ENCODE peak calls at places on chromosomes 2 and 18, in four cellular contexts. B is K562, J is SK-N-SH, Z is WTC11. N is an unnamed sample.

GRCh38 chr2:119650206-119650605 is 28.8 kb upstream of the TMEM177 start:
- DNase-seq in J (no peak), Z (no peak), B (no peak), N (no peak)

GRCh38 chr2:11647834-11648600 is 22.0 kb downstream of the NTSR2 start:
- DNase-seq in J (no peak), B (no peak), Z (no peak), N (no peak)

GRCh38 chr2:234278556-234279286 is 218.2 kb downstream of the ARL4C start:
- DNase-seq in J (no peak), B (no peak), Z (no peak), N (no peak)

GRCh38 chr2:192957425-192957824 is 762.7 kb upstream of the TMEFF2 start:
- DNase-seq in B (no peak), Z (no peak), J (no peak), N (no peak)

GRCh38 chr2:102226612-102227351 is 40.0 kb downstream of the IL1RL2 start:
- DNase-seq in J (no peak), B (no peak), Z (no peak), N (no peak)

GRCh38 chr2:216316743-216317142 is 55.5 kb downstream of the MARCHF4 start:
- DNase-seq in J (no peak), Z (no peak), B (no peak), N (no peak)

GRCh38 chr2:392181-392920 is 104.5 kb upstream of the ALKAL2 start:
- DNase-seq in B (no peak), Z (no peak), J (no peak), N (no peak)

GRCh38 chr2:112482309-112483046 is 522 bp downstream of the TTL start:
- DNase-seq in J (peak; percentile 77), Z (peak; percentile 39), B (peak; percentile 48), N (no peak)

GRCh38 chr2:46334389-46335345 is 37.5 kb downstream of the EPAS1 start:
- DNase-seq in B (no peak), Z (no peak), J (no peak), N (no peak)

GRCh38 chr2:100381240-100381639 is 36.2 kb downstream of the CHST10 start:
- DNase-seq in J (peak; percentile 69), B (peak; percentile 66), Z (peak; percentile 91), N (peak; percentile 60)

GRCh38 chr18:48608581-48608980 is 69.8 kb downstream of the CTIF start:
- DNase-seq in Z (no peak), J (no peak), B (no peak), N (no peak)

GRCh38 chr18:63708650-63709049 is 5.9 kb downstream of the SERPINB11 start:
- DNase-seq in B (no peak), Z (no peak), J (no peak), N (no peak)

GRCh38 chr2:64750817-64751285 is 97.1 kb upstream of the SERTAD2 start:
- DNase-seq in B (peak; percentile 97), Z (peak; percentile 97), J (no peak), N (peak; percentile 99)

GRCh38 chr2:64750001-64750816 is 96.5 kb upstream of the SERTAD2 start:
- DNase-seq in Z (peak; percentile 39), J (peak; percentile 50), B (peak; percentile 31), N (no peak)

GRCh38 chr2:64753384-64753783 is 99.7 kb upstream of the SERTAD2 start:
- DNase-seq in B (no peak), J (no peak), Z (no peak), N (no peak)

GRCh38 chr2:64749446-64749845 is 95.7 kb upstream of the SERTAD2 start:
- DNase-seq in Z (no peak), B (no peak), J (no peak), N (no peak)

GRCh38 chr2:64751286-64752260 is 97.9 kb upstream of the SERTAD2 start:
- DNase-seq in J (peak; percentile 97), B (peak; percentile 43), Z (no peak), N (no peak)
- TF ChIP-seq USF1 in J (no peak), B (no peak), Z (no peak), N (no peak)

DNA sequence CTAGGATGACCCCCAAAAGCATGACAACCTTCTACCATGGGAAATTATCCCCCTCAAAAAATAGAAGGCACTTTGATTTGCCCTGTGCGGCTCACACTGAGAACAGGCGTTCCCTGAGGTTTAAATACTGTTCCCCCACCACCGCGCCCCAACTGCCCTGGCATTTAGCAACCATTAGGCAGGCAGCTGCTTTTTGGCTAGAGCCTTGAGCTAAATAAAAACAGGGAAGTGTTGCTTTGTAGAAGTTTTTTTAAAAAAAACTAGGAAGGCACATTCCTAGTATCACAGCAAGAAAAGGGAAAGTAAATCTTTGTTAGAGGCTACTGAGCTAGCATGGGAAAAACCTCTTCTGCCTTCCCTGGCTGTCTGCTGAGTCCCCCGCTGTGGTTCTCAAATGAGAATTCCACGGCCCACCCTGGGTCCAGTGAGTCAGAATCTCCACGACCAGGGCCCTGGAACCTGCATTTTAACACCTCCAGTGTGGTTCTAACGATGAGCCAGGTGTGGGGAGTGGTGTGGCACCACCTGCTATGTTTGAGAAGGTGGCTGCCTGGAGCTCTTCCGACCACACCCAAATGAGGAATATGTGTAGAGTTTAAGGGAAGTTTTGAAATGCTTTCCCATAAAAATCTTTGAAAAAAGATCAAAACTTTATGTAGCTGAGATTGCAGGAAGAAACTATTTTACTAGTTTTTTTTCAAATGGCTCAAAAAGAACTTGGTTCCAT is 66.4 kb downstream of the VIT start:
- DNase-seq in B (no peak), Z (no peak), J (no peak), N (no peak)
- TF ChIP-seq USF1 in B (no peak), Z (no peak), J (no peak), N (no peak)

GRCh38 chr2:55839182-55839819 is 84.3 kb downstream of the EFEMP1 start:
- DNase-seq in B (no peak), Z (peak; percentile 8), J (no peak), N (no peak)
- TF ChIP-seq USF1 in B (no peak), Z (no peak), J (no peak), N (no peak)

DNA sequence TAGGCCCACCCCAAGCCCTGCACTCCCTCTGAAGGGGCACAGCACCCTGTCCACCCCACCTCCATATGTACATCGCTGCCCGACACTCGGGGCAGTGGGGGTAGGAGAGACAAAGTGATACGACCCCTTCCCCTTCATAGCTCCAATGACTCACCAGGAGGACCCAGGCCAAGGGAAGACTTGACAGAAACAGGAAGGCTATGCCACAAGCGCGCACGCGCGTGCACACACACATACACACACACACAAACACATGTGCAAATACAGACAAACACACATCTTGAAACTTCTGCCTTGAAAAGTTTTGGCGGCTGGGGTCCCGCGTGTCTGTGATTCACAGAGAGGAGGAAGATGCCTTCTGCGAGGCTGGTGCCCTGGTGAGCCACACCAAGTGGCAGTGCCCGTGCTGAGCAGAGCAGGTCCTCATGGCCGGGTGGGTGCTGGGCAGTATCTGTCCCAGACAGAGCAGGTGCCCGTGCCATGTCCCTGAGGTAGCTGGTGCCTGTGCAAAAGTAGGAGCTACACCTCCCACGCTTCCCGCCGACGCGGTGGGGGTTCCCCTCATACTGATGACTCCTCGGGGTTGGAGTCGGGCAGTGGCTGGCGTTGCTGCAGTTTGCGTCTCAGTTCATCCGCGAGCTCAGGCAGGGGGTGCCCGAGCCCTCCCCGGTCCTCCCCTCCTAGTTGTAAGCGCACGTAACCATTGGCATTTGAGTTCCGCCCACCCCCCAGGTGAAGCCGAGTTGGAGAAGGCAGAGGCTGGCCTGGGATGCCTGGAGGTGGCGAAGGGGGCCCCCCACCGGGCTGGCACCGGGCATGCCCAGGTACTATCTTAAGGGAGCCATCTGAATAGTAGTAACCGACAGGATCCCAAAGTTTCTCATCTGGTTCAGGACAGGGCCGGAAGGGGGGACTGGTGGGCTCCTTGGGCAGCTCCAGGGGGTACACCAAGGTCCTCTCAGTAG is 2.5 kb upstream of the ANKRD39 start:
- DNase-seq in J (peak; percentile 21), Z (no peak), B (no peak), N (no peak)
- TF ChIP-seq USF1 in J (no peak), Z (no peak), B (no peak), N (no peak)

GRCh38 chr2:240429872-240430491 is 5.5 kb upstream of the GPC1 start:
- DNase-seq in J (no peak), Z (peak; percentile 18), B (no peak), N (no peak)

GRCh38 chr2:240429341-240429871 is 6.1 kb upstream of the GPC1 start:
- DNase-seq in J (no peak), Z (no peak), B (no peak), N (no peak)

GRCh38 chr2:240431276-240431662 is 4.2 kb upstream of the GPC1 start:
- DNase-seq in J (no peak), Z (no peak), B (no peak), N (no peak)

GRCh38 chr2:240431663-240432424 is 3.6 kb upstream of the GPC1 start:
- DNase-seq in J (no peak), B (no peak), Z (no peak), N (no peak)

DNA sequence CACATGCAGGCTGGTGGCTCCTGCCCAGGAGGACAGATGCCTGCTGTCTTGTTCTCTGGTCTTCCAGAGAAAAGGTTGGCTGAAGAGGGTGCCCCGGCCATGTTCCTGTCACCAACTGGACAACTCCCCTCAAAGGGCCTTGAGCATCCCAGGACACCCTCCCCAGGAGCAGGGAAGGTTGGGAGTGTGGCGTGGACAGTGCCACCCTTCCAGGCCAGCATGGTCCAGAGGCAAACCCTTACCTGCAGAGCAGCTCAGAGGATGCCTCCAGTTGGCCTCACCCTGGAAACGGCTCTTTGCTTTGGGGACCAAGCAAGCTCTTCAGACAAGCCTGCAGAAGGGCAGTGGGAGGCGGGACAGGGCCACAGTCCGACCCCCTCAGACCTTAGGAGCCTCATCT is 4.9 kb upstream of the GPC1 start:
- DNase-seq in J (no peak), Z (no peak), B (no peak), N (no peak)
- TF ChIP-seq USF1 in J (no peak), Z (no peak), B (no peak), N (no peak)